ENCODE peak calls at places on chromosomes 12 and 14, in six cellular contexts. F, B, R, J, Y and P are unnamed samples.

GRCh38 chr12:9064815-9065606 is 50.7 kb downstream of the A2M start:
- DNase-seq in F (peak), B (peak), R (peak), J (no peak), Y (peak), P (no peak)

GRCh38 chr14:103552011-103552797 is 10.3 kb downstream of the BAG5 start:
- DNase-seq in F (peak), B (no peak), R (peak), J (peak), Y (peak), P (peak)

GRCh38 chr14:21923820-21924219 is 250.2 kb upstream of the OR4E1 start:
- DNase-seq in F (no peak), B (no peak), R (no peak), J (no peak), Y (no peak), P (no peak)

GRCh38 chr14:90714811-90715210 is 101.4 kb downstream of the TTC7B start:
- DNase-seq in F (no peak), B (no peak), R (no peak), J (peak), Y (peak), P (no peak)

GRCh38 chr12:54159140-54159539 is 29.6 kb downstream of the SMUG1 start:
- DNase-seq in F (no peak), B (peak), R (no peak), J (no peak), Y (peak), P (no peak)

GRCh38 chr12:51430196-51430895 is 5.7 kb downstream of the SLC4A8 start:
- DNase-seq in F (no peak), B (peak), R (no peak), J (no peak), Y (no peak), P (no peak)

GRCh38 chr14:73243341-73243740 is 6.0 kb downstream of the PAPLN start:
- DNase-seq in F (no peak), B (no peak), R (no peak), J (no peak), Y (no peak), P (no peak)

GRCh38 chr12:16670456-16671050 is 64.6 kb upstream of the LMO3 start:
- DNase-seq in F (no peak), B (no peak), R (no peak), J (peak), Y (peak), P (no peak)

GRCh38 chr14:54498579-54498978 is 9.8 kb upstream of the GMFB start:
- DNase-seq in F (no peak), B (no peak), R (no peak), J (no peak), Y (no peak), P (no peak)

GRCh38 chr12:53067993-53068770 is 11.0 kb downstream of the SPRYD3 start:
- DNase-seq in F (no peak), B (no peak), R (peak), J (no peak), Y (no peak), P (no peak)

GRCh38 chr12:32176606-32177005 is 70.0 kb downstream of the BICD1 start:
- DNase-seq in F (no peak), B (no peak), R (no peak), J (no peak), Y (no peak), P (no peak)

GRCh38 chr12:74488134-74488533 is 49.5 kb upstream of the ATXN7L3B start:
- DNase-seq in F (no peak), B (no peak), R (no peak), J (no peak), Y (no peak), P (no peak)

GRCh38 chr14:53356361-53357150 is 203.4 kb upstream of the DDHD1 start:
- DNase-seq in F (no peak), B (no peak), R (no peak), J (no peak), Y (peak), P (no peak)

GRCh38 chr14:73249108-73249507 is 11.8 kb downstream of the PAPLN start:
- DNase-seq in F (no peak), B (no peak), R (no peak), J (no peak), Y (no peak), P (no peak)

DNA sequence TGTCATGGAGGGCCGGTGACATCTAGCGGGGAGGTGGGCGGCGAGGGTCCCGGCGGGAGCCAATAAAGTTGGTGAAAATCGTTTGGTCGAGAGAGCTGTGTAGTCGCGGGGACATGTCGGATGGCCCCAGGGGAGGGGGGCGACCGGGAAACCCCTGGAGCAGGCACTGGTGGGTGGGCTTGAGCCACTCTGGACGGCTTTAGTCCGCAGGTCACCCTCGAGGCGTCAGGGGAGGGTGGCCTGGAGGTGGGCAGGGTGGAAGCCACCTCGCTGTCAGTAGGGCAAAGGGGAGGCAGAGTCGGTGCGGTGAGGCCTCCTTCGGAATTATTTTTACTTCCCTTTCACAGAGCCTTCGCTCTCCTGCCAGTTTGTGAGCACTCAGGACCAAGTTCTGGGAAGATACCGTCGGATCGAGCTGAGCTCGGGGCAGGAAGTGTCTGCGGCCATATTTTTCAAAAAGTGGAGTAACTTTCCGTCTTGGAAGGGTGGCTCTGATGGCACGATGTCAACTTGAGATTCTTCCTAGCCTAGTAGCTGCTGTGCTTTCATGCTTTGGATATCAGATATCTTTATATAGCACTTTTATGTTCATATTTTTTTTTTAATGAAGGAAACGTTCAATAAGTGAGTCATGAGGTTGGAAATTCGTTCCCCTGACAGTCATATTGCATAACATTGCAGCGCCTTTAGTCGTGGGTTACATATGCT is 28.2 kb downstream of the WBP11 start:
- DNase-seq in F (peak), B (no peak), R (peak), J (peak), Y (peak), P (peak)
- TF ChIP-seq CTCF in F (no peak), B (no peak), R (no peak), J (no peak), Y (no peak), P (no peak)

GRCh38 chr12:89708793-89709156 is at the start of gene ATP2B1:
- DNase-seq in F (peak), B (peak), R (peak), J (peak), Y (peak), P (peak)

GRCh38 chr12:89707623-89707991 is 1.0 kb downstream of the ATP2B1 start:
- DNase-seq in F (peak), B (peak), R (no peak), J (no peak), Y (no peak), P (no peak)

GRCh38 chr12:89709157-89709993 is 737 bp upstream of the ATP2B1 start:
- DNase-seq in F (peak), B (peak), R (peak), J (peak), Y (peak), P (peak)

GRCh38 chr12:89706551-89707348 is 1.9 kb downstream of the ATP2B1 start:
- DNase-seq in F (peak), B (no peak), R (no peak), J (no peak), Y (peak), P (no peak)

DNA sequence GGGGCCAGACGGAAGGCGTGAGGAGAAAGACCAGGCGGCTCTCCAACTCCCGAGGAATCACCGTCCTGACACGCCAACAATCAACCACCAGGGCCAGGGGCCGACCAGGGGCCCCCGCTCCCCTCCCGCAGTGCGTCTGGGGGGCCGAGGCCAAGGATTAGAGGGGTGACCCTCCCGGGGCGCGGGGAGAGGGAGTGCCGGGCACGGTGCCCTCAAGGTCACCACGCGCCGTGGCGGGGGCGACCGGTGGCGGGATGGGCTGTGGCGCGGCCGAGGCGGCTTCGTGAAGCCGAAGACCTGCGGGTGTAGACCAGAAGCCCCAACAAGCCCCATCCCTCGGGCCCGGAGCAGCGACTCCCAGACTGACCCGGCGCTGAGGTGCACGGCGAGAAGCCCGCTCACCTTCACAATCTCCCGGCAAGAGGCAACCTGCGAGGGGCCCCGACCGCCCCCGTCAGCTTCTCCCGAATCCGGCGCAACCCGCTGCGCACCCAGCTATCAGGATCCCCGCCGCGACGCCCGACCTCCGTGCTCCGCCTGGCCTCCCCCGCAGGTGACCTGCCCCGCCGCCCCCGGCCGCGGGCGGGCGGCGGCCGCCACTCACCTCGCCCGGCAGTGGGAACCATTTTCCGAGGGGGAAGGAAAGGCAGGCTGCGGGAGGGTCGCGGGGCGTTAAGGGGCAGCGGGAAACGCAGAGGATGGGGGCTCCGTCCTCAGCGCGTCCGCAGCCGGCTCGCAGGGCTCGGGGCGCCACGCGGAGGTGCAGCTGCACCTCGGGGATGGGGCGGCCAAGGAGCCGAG is 446 bp downstream of the ATP2B1 start:
- DNase-seq in F (peak), B (no peak), R (peak), J (no peak), Y (no peak), P (peak)
- TF ChIP-seq CTCF in F (no peak), B (no peak), R (peak), J (no peak), Y (no peak), P (no peak)

GRCh38 chr14:67335781-67336180 is 23.8 kb downstream of the ATP6V1D start:
- DNase-seq in F (no peak), B (peak), R (no peak), J (peak), Y (no peak), P (no peak)
- TF ChIP-seq CTCF in F (no peak), B (peak), R (peak), J (peak), Y (peak), P (peak)

GRCh38 chr14:88078525-88078924 is 73.6 kb downstream of the GPR65 start:
- DNase-seq in F (no peak), B (no peak), R (no peak), J (no peak), Y (no peak), P (no peak)
- TF ChIP-seq CTCF in F (no peak), B (no peak), R (no peak), J (no peak), Y (no peak), P (no peak)

GRCh38 chr14:65792208-65792905 is 379.8 kb downstream of the FUT8 start:
- DNase-seq in F (no peak), B (no peak), R (no peak), J (peak), Y (peak), P (no peak)

GRCh38 chr14:65787461-65787860 is 374.9 kb downstream of the FUT8 start:
- DNase-seq in F (no peak), B (no peak), R (no peak), J (no peak), Y (no peak), P (no peak)

GRCh38 chr14:65791551-65791981 is 379.0 kb downstream of the FUT8 start:
- DNase-seq in F (no peak), B (no peak), R (no peak), J (peak), Y (peak), P (no peak)

GRCh38 chr14:65788876-65789859 is 376.6 kb downstream of the FUT8 start:
- DNase-seq in F (no peak), B (peak), R (no peak), J (no peak), Y (no peak), P (no peak)

GRCh38 chr14:65790185-65790815 is 377.8 kb downstream of the FUT8 start:
- DNase-seq in F (no peak), B (no peak), R (no peak), J (no peak), Y (no peak), P (no peak)
- TF ChIP-seq CTCF in F (no peak), B (no peak), R (no peak), J (peak), Y (no peak), P (no peak)

GRCh38 chr12:6233121-6233971 is 33.1 kb downstream of the CD9 start:
- DNase-seq in F (no peak), B (no peak), R (no peak), J (no peak), Y (no peak), P (no peak)
- TF ChIP-seq CTCF in F (no peak), B (peak), R (no peak), J (no peak), Y (no peak), P (no peak)

DNA sequence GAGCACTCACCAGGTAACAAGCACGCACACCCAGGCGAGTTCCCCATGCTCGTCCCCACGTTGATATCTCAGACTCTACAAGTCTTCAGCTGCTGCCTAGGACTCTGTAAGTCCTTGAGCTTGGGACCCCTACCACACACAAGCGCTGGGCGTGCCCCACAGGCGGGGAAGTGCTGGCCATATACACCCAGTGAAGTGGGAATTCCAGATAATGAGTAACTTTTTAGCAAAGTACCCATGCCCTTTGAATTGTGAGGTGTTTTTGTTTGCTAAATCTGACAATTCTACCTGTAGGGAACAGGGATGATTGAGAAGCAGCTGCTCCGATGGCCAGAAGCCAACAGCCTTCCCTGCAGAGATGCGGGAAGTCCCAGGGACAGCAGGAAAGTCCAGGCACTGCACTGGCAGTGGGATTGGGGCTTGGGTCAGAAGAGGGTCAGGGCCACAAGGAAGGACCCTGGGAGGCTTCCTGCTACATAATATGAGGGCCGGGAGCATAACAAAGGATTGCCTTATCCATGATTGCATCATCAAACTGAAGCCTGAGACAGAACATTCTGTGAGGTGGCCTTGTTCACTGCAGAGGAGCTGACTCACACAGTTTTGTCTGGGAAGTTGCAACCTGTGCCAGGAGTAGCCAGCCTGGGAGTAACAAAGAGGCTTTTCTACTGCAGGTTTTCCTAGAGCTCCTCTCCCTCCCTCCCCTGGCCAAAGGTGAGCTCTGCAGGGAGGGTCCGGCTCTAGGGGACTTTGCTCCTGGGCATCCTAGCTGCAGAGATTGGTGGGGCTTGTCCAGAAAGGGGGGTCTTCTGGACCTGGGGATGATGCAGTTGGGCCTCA is 13.2 kb upstream of the SERPINA3 start:
- DNase-seq in F (peak), B (peak), R (peak), J (peak), Y (peak), P (no peak)
- TF ChIP-seq CTCF in F (no peak), B (peak), R (no peak), J (no peak), Y (no peak), P (no peak)

DNA sequence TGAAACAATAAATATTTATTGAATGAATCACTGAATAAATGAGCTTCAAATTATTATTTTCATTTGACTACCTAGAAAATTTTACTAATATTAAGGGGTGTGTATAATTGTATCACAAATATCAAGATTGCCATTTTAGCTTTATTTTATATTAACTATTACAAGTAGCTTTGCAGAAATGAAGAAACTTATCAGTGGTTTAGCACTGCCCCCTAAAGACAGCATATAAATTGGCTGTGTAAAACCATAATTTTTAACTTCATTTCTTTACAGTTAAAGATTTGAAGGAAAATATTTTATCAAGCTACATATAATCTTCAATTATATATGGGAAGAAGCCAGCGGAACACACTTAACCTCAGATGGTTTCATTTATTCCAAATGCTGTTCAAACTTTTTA is 11.4 kb downstream of the GARIN6 start:
- DNase-seq in F (no peak), B (no peak), R (no peak), J (no peak), Y (peak), P (no peak)
- TF ChIP-seq CTCF in F (no peak), B (peak), R (peak), J (peak), Y (no peak), P (no peak)

GRCh38 chr12:25557830-25558436 is 4.8 kb upstream of the LMNTD1 start:
- DNase-seq in F (no peak), B (peak), R (no peak), J (peak), Y (peak), P (no peak)
- TF ChIP-seq CTCF in F (peak), B (peak), R (no peak), J (peak), Y (peak), P (peak)